ENCODE peak calls at places on chromosomes 12 and 14, in four cellular contexts. N, Q, A and F are unnamed samples. For H3K4me1, the result is how much of the 10 kb centered on the place peaks cover.

GRCh38 chr12:63822352-63822751 is 22.1 kb upstream of the SRGAP1 start:
- DNase-seq in A (no peak), Q (peak), N (no peak), F (no peak)

GRCh38 chr12:29039013-29039412 is 110.1 kb upstream of the FAR2 start:
- DNase-seq in Q (peak), N (no peak), A (peak), F (no peak)

GRCh38 chr12:114668151-114668891 is 15.7 kb downstream of the TBX3 start:
- DNase-seq in A (peak), N (no peak), Q (peak), F (peak)

GRCh38 chr14:38737657-38738056 is 365.4 kb downstream of the SEC23A start:
- DNase-seq in Q (no peak), N (no peak), A (peak), F (no peak)

GRCh38 chr12:71792599-71792998 is 37.9 kb downstream of the RAB21 start:
- DNase-seq in Q (no peak), A (no peak), N (no peak), F (no peak)

GRCh38 chr14:101239065-101239464 is 322.2 kb upstream of the DIO3 start:
- DNase-seq in N (no peak), Q (no peak), A (no peak), F (no peak)

GRCh38 chr14:30223385-30223785 is 295.7 kb upstream of the PRKD1 start:
- DNase-seq in A (peak), N (no peak), Q (peak), F (peak)

GRCh38 chr12:77116277-77116676 is 50.9 kb upstream of the E2F7 start:
- DNase-seq in A (no peak), Q (peak), N (no peak), F (no peak)

GRCh38 chr12:23472329-23472971 is 477.0 kb downstream of the SOX5 start:
- DNase-seq in Q (no peak), A (no peak), N (no peak), F (no peak)

GRCh38 chr14:65847065-65847847 is 434.7 kb downstream of the FUT8 start:
- DNase-seq in A (no peak), Q (no peak), N (no peak), F (peak)

GRCh38 chr14:22502551-22502950 is 86.5 kb downstream of the DAD1 start:
- DNase-seq in A (no peak), Q (no peak), N (no peak), F (no peak)

GRCh38 chr14:79638647-79639266 is 572.5 kb downstream of the DIO2 start:
- DNase-seq in N (no peak), A (no peak), Q (no peak), F (no peak)

GRCh38 chr14:105487449-105487985 is 831 bp downstream of the CRIP1 start:
- DNase-seq in N (peak), Q (no peak), A (no peak), F (no peak)

GRCh38 chr12:14833952-14834351 is 9.4 kb downstream of the ART4 start:
- DNase-seq in A (no peak), N (no peak), Q (peak), F (no peak)

GRCh38 chr14:105168979-105169507 is 467 bp upstream of the JAG2 start:
- DNase-seq in N (no peak), A (no peak), Q (no peak), F (no peak)

GRCh38 chr14:92704036-92704804 is 44.2 kb downstream of the LGMN start:
- DNase-seq in A (no peak), N (no peak), Q (no peak), F (no peak)

GRCh38 chr12:52529846-52530245 is 9.7 kb upstream of the KRT5 start:
- DNase-seq in Q (no peak), N (no peak), A (no peak), F (no peak)

GRCh38 chr12:74663958-74664357 is 126.3 kb downstream of the ATXN7L3B start:
- DNase-seq in Q (no peak), N (no peak), A (no peak), F (no peak)

GRCh38 chr12:59151243-59151642 is 230.9 kb upstream of the LRIG3 start:
- DNase-seq in N (no peak), A (no peak), Q (peak), F (no peak)

GRCh38 chr12:81722004-81722403 is 37.1 kb downstream of the PPFIA2 start:
- DNase-seq in N (no peak), Q (no peak), A (no peak), F (no peak)

GRCh38 chr12:93591137-93591868 is 18.8 kb downstream of the SOCS2 start:
- DNase-seq in Q (peak), N (peak), A (peak), F (peak)

GRCh38 chr12:356276-356988 is 32.7 kb downstream of the KDM5A start:
- DNase-seq in Q (peak), N (no peak), A (no peak), F (peak)

GRCh38 chr14:36316131-36316530 is 4.3 kb downstream of the MBIP start:
- DNase-seq in A (no peak), N (no peak), Q (no peak), F (no peak)

GRCh38 chr14:69629225-69630127 is 18.1 kb downstream of the SUSD6 start:
- DNase-seq in A (no peak), N (no peak), Q (peak), F (no peak)

GRCh38 chr12:117026343-117026742 is 72.9 kb downstream of the TESC start:
- DNase-seq in A (no peak), N (no peak), Q (no peak), F (peak)

GRCh38 chr12:25135531-25136154 is 59.3 kb downstream of the DNAI7 start:
- DNase-seq in Q (no peak), A (peak), N (no peak), F (no peak)

GRCh38 chr14:75969891-75970290 is 11.9 kb downstream of the TGFB3 start:
- DNase-seq in A (no peak), N (no peak), Q (no peak), F (no peak)

GRCh38 chr14:57847096-57847495 is 18.8 kb downstream of the SLC35F4 start:
- DNase-seq in Q (no peak), N (no peak), A (no peak), F (no peak)

GRCh38 chr12:27109339-27110023 is 27.1 kb upstream of the C12orf71 start:
- DNase-seq in Q (no peak), N (no peak), A (no peak), F (no peak)

GRCh38 chr12:28421374-28421773 is 231.1 kb downstream of the CCDC91 start:
- DNase-seq in Q (no peak), A (no peak), N (no peak), F (no peak)

GRCh38 chr12:4487024-4487423 is 41.4 kb upstream of the FGF6 start:
- DNase-seq in A (no peak), N (no peak), Q (no peak), F (no peak)

GRCh38 chr12:94498073-94498472 is 38.4 kb upstream of the CEP83 start:
- DNase-seq in Q (no peak), N (no peak), A (no peak), F (peak)

GRCh38 chr12:55682087-55682796 is 25.5 kb downstream of the ITGA7 start:
- DNase-seq in A (no peak), N (no peak), Q (no peak), F (no peak)

GRCh38 chr12:47277071-47277408 is 197.3 kb upstream of the AMIGO2 start:
- DNase-seq in A (no peak), Q (no peak), N (no peak), F (peak)
- H3K4me1 ChIP-seq in A (under half), Q (under half), N (half or more), F (under half)

GRCh38 chr12:50732591-50732990 is 31.3 kb upstream of the ATF1 start:
- DNase-seq in A (no peak), Q (peak), N (no peak), F (peak)
- H3K4me1 ChIP-seq in A (under half), Q (under half), N (under half), F (under half)

DNA sequence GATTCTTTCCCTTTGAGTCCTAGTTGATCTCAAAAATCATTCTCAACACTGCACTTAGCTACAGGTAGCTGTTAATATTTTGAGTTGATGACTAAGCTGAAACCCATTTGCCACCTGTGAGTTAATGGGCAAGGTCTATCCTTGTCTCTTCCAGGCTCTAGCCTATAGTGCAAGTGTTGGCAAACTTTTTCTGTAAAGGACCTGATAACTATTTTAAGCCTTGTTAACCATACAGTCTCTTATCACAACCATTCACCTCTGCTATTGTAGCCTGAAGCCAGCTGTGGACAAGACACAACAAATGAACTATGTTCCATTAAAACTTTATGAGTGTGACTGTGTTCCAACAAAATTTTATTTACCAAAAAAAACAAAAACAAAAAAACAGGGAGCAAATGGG is 19.4 kb downstream of the RAP1B start:
- DNase-seq in A (no peak), Q (no peak), N (no peak), F (no peak)
- H3K4me1 ChIP-seq in A (under half), Q (under half), N (under half), F (under half)

DNA sequence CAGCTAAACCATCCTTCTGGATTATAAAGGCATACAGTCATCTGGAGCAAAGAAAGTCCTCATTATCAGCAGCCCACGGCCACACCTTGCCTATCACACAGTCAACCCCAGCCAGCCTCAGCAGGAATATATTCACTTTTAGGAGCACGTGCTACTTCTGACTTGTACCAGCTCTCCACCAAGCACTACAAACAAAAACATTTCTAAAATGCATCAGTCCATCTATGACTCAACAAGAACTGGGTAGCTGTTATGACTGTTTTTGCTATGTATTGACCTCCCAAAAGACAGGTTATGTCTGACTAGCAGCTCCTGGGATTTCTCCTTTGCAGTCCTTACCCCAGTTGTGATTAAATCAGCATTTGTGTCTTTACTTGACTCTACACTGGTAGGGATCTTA is 31.2 kb downstream of the NUAK1 start:
- DNase-seq in A (no peak), N (no peak), Q (peak), F (no peak)
- H3K4me1 ChIP-seq in A (under half), N (under half), Q (under half), F (under half)

GRCh38 chr12:111407371-111408115 is 1.8 kb downstream of the SH2B3 start:
- DNase-seq in A (peak), Q (no peak), N (no peak), F (no peak)
- H3K4me1 ChIP-seq in A (under half), Q (under half), N (half or more), F (half or more)

GRCh38 chr12:7729683-7730195 is 17.4 kb downstream of the CLEC4C start:
- DNase-seq in N (no peak), Q (no peak), A (no peak), F (no peak)

DNA sequence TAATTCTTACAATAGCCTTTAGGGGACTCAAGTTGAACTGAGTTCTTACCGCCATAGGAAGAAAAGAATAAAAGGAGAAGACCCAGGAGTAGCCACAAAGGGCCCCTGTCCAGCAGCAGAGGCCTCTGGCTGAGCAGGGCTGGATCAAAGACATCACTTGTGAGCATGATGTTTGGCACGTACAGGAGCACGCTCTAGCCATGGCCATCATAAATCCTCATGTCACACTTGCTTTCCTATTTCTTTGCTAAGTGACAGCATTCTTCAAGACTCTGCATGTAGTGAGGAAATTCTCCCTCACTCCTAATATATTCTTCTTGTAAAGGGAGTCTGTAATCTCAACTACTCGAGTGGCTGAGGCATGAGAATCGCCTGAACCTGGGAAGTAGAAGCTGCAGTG is 15.7 kb downstream of the CLEC4C start:
- DNase-seq in A (no peak), N (no peak), Q (no peak), F (no peak)
- H3K4me1 ChIP-seq in A (under half), N (under half), Q (under half), F (under half)

GRCh38 chr14:61385002-61385685 is 63.8 kb downstream of the PRKCH start:
- DNase-seq in Q (no peak), A (no peak), N (no peak), F (no peak)
- H3K4me1 ChIP-seq in Q (under half), A (under half), N (half or more), F (under half)

DNA sequence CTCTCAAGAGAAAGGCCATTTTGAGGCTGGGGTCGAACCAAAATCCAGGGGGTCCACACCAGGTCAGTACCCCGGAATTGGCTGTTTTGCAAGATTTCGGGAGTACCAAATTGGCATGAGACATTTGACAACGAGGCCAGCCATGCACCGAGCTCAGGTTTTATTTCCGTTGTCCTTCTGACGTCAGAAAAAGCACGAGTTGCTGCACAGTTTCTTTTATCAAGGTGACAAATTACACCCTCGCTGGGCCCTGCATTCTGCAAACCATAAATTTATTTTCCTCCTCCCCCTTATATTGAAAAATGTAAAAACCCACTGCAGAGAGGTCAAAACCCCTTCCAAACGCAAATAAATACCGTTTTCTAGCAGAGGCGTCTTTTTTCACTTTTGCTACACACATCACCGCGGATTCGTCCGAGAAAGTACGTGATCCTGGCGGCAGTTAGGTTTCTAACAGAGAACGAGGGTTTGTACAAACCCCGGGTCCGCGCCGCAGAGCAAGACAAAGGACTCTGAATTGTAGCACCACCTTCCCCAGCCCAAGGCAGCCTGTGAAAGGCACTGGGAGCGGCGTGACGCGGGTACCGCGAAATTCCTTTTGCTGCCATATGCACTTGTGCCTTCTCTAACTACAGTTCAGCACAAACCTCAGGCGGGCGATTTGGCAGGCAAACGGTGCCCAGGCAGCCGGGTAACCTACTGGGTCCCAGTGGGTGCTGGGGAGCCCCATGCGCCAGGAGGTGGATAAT is 1.8 kb downstream of the SLC38A1 start:
- DNase-seq in N (peak), Q (peak), A (peak), F (peak)
- H3K4me1 ChIP-seq in N (half or more), Q (under half), A (under half), F (under half)

GRCh38 chr12:108842364-108842763 is 15.0 kb downstream of the SSH1 start:
- DNase-seq in N (no peak), A (no peak), Q (no peak), F (no peak)
- H3K4me1 ChIP-seq in N (under half), A (under half), Q (under half), F (half or more)